ENCODE peak calls at places on chromosomes 4 and X, in four cellular contexts. One of them, this sample, is unnamed.
A peak's percentile ranks its signal among the peaks of the same experiment; 100 is the strongest.

GRCh38 chr4:163554870-163555465 is 60.5 kb downstream of the TMA16 start:
- DNase-seq in neural crest cell: no peak
- DNase-seq in H9: no peak
- DNase-seq in activated B cell treated with CpG ODN at 0.5 μM for 24 hours: no peak
- DNase-seq in this sample: no peak

GRCh38 chr4:160947653-160948052 is 1216.1 kb downstream of the FSTL5 start:
- DNase-seq in neural crest cell: no peak
- DNase-seq in H9: no peak
- DNase-seq in activated B cell treated with CpG ODN at 0.5 μM for 24 hours: no peak
- DNase-seq in this sample: no peak

GRCh38 chr4:78520808-78521226 is 30.8 kb upstream of the ANXA3 start:
- DNase-seq in neural crest cell: no peak
- DNase-seq in H9: no peak
- DNase-seq in activated B cell treated with CpG ODN at 0.5 μM for 24 hours: no peak
- DNase-seq in this sample: no peak

GRCh38 chrX:107968623-107969022 is 13.5 kb downstream of the TEX13B start:
- DNase-seq in neural crest cell: no peak
- DNase-seq in H9: no peak
- DNase-seq in activated B cell treated with CpG ODN at 0.5 μM for 24 hours: no peak
- DNase-seq in this sample: no peak

GRCh38 chr4:24912252-24913098 is at the start of gene CCDC149:
- DNase-seq in neural crest cell: peak; percentile 58
- DNase-seq in H9: peak; percentile 86
- DNase-seq in activated B cell treated with CpG ODN at 0.5 μM for 24 hours: no peak
- DNase-seq in this sample: peak; percentile 76

GRCh38 chr4:109611045-109611616 is 51.1 kb downstream of the MCUB start:
- DNase-seq in neural crest cell: no peak
- DNase-seq in H9: no peak
- DNase-seq in activated B cell treated with CpG ODN at 0.5 μM for 24 hours: no peak
- DNase-seq in this sample: no peak

GRCh38 chr4:165326831-165327210 is 648 bp upstream of the MSMO1 start:
- DNase-seq in neural crest cell: no peak
- DNase-seq in H9: peak; percentile 73
- DNase-seq in activated B cell treated with CpG ODN at 0.5 μM for 24 hours: no peak
- DNase-seq in this sample: no peak

GRCh38 chrX:13598877-13599276 is 29.5 kb downstream of the EGFL6 start:
- DNase-seq in neural crest cell: no peak
- DNase-seq in H9: no peak
- DNase-seq in activated B cell treated with CpG ODN at 0.5 μM for 24 hours: no peak
- DNase-seq in this sample: no peak

GRCh38 chr4:150302553-150302952 is 224.3 kb downstream of the DCLK2 start:
- DNase-seq in neural crest cell: no peak
- DNase-seq in H9: no peak
- DNase-seq in activated B cell treated with CpG ODN at 0.5 μM for 24 hours: no peak
- DNase-seq in this sample: no peak

GRCh38 chrX:20329435-20329834 is 62.7 kb upstream of the RPS6KA3 start:
- DNase-seq in neural crest cell: no peak
- DNase-seq in H9: no peak
- DNase-seq in activated B cell treated with CpG ODN at 0.5 μM for 24 hours: no peak
- DNase-seq in this sample: no peak

GRCh38 chr4:118999919-119000318 is 111.3 kb downstream of the SYNPO2 start:
- DNase-seq in neural crest cell: no peak
- DNase-seq in H9: no peak
- DNase-seq in activated B cell treated with CpG ODN at 0.5 μM for 24 hours: no peak
- DNase-seq in this sample: no peak

GRCh38 chr4:85565761-85566480 is 91.0 kb downstream of the ARHGAP24 start:
- DNase-seq in neural crest cell: no peak
- DNase-seq in H9: no peak
- DNase-seq in activated B cell treated with CpG ODN at 0.5 μM for 24 hours: no peak
- DNase-seq in this sample: no peak

GRCh38 chr4:112751447-112751846 is 114.5 kb downstream of the LARP7 start:
- DNase-seq in neural crest cell: no peak
- DNase-seq in H9: peak; percentile 56
- DNase-seq in activated B cell treated with CpG ODN at 0.5 μM for 24 hours: no peak
- DNase-seq in this sample: no peak

GRCh38 chr4:126242679-126243390 is 928.1 kb downstream of the FAT4 start:
- DNase-seq in neural crest cell: peak; percentile 47
- DNase-seq in H9: no peak
- DNase-seq in activated B cell treated with CpG ODN at 0.5 μM for 24 hours: no peak
- DNase-seq in this sample: no peak

GRCh38 chr4:108029321-108029720 is 39.6 kb downstream of the HADH start:
- DNase-seq in neural crest cell: no peak
- DNase-seq in H9: no peak
- DNase-seq in activated B cell treated with CpG ODN at 0.5 μM for 24 hours: no peak
- DNase-seq in this sample: no peak

GRCh38 chr4:64539234-64539849 is 130.1 kb upstream of the TECRL start:
- DNase-seq in neural crest cell: peak; percentile 50
- DNase-seq in H9: peak; percentile 43
- DNase-seq in activated B cell treated with CpG ODN at 0.5 μM for 24 hours: no peak
- DNase-seq in this sample: peak; percentile 47

GRCh38 chrX:34848281-34848680 is 94.3 kb upstream of the FAM47B start:
- DNase-seq in neural crest cell: no peak
- DNase-seq in H9: no peak
- DNase-seq in activated B cell treated with CpG ODN at 0.5 μM for 24 hours: no peak
- DNase-seq in this sample: no peak

GRCh38 chr4:188941524-188942109 is 802.4 kb downstream of the TRIML1 start:
- DNase-seq in neural crest cell: no peak
- DNase-seq in H9: no peak
- DNase-seq in activated B cell treated with CpG ODN at 0.5 μM for 24 hours: no peak
- DNase-seq in this sample: no peak

GRCh38 chr4:111678466-111678865 is 466.8 kb upstream of the FAM241A start:
- DNase-seq in neural crest cell: no peak
- DNase-seq in H9: no peak
- DNase-seq in activated B cell treated with CpG ODN at 0.5 μM for 24 hours: no peak
- DNase-seq in this sample: no peak

GRCh38 chr4:41633321-41633720 is 95.4 kb downstream of the LIMCH1 start:
- DNase-seq in neural crest cell: no peak
- DNase-seq in H9: no peak
- DNase-seq in activated B cell treated with CpG ODN at 0.5 μM for 24 hours: no peak
- DNase-seq in this sample: no peak

GRCh38 chrX:19958530-19959486 is 32.1 kb downstream of the BCLAF3 start:
- DNase-seq in neural crest cell: no peak
- DNase-seq in H9: no peak
- DNase-seq in activated B cell treated with CpG ODN at 0.5 μM for 24 hours: no peak
- DNase-seq in this sample: no peak

GRCh38 chr4:173231916-173232315 is 63.3 kb downstream of the GALNT7 start:
- DNase-seq in neural crest cell: no peak
- DNase-seq in H9: no peak
- DNase-seq in activated B cell treated with CpG ODN at 0.5 μM for 24 hours: no peak
- DNase-seq in this sample: no peak

GRCh38 chr4:82192153-82192552 is 181.6 kb downstream of the HNRNPD start:
- DNase-seq in neural crest cell: no peak
- DNase-seq in H9: no peak
- DNase-seq in activated B cell treated with CpG ODN at 0.5 μM for 24 hours: no peak
- DNase-seq in this sample: no peak

GRCh38 chrX:110851780-110852179 is 56.2 kb upstream of the CHRDL1 start:
- DNase-seq in neural crest cell: no peak
- DNase-seq in H9: no peak
- DNase-seq in activated B cell treated with CpG ODN at 0.5 μM for 24 hours: no peak
- DNase-seq in this sample: no peak

GRCh38 chr4:53840643-53841042 is 223.8 kb downstream of the CHIC2 start:
- DNase-seq in neural crest cell: no peak
- DNase-seq in H9: no peak
- DNase-seq in activated B cell treated with CpG ODN at 0.5 μM for 24 hours: no peak
- DNase-seq in this sample: no peak

GRCh38 chr4:47122592-47123291 is 91.4 kb downstream of the GABRB1 start:
- DNase-seq in neural crest cell: peak; percentile 65
- DNase-seq in H9: peak; percentile 77
- DNase-seq in activated B cell treated with CpG ODN at 0.5 μM for 24 hours: no peak
- DNase-seq in this sample: peak; percentile 43

GRCh38 chrX:103565752-103566151 is 19.6 kb upstream of the TCEAL4 start:
- DNase-seq in neural crest cell: no peak
- DNase-seq in H9: no peak
- DNase-seq in activated B cell treated with CpG ODN at 0.5 μM for 24 hours: no peak
- DNase-seq in this sample: no peak

GRCh38 chr4:3676907-3677495 is 89.2 kb upstream of the ADRA2C start:
- DNase-seq in neural crest cell: no peak
- DNase-seq in H9: no peak
- DNase-seq in activated B cell treated with CpG ODN at 0.5 μM for 24 hours: no peak
- DNase-seq in this sample: no peak

GRCh38 chrX:120281761-120282160 is 29.5 kb downstream of the TMEM255A start:
- DNase-seq in neural crest cell: no peak
- DNase-seq in H9: no peak
- DNase-seq in activated B cell treated with CpG ODN at 0.5 μM for 24 hours: no peak
- DNase-seq in this sample: no peak

GRCh38 chr4:182593864-182594263 is 323.3 kb downstream of the DCTD start:
- DNase-seq in neural crest cell: no peak
- DNase-seq in H9: no peak
- DNase-seq in activated B cell treated with CpG ODN at 0.5 μM for 24 hours: no peak
- DNase-seq in this sample: no peak

GRCh38 chr4:26912810-26913209 is 52.2 kb downstream of the STIM2 start:
- DNase-seq in neural crest cell: no peak
- DNase-seq in H9: no peak
- DNase-seq in activated B cell treated with CpG ODN at 0.5 μM for 24 hours: no peak
- DNase-seq in this sample: no peak

GRCh38 chrX:121641560-121641959 is 594.1 kb downstream of the GLUD2 start:
- DNase-seq in neural crest cell: no peak
- DNase-seq in H9: no peak
- DNase-seq in activated B cell treated with CpG ODN at 0.5 μM for 24 hours: no peak
- DNase-seq in this sample: no peak

GRCh38 chr4:99685234-99685633 is 27.6 kb upstream of the C4orf54 start:
- DNase-seq in neural crest cell: no peak
- DNase-seq in H9: no peak
- DNase-seq in activated B cell treated with CpG ODN at 0.5 μM for 24 hours: no peak
- DNase-seq in this sample: no peak

GRCh38 chrX:93538575-93538974 is 134.8 kb downstream of the NAP1L3 start:
- DNase-seq in neural crest cell: no peak
- DNase-seq in H9: no peak
- DNase-seq in activated B cell treated with CpG ODN at 0.5 μM for 24 hours: no peak
- DNase-seq in this sample: no peak
- TF ChIP-seq CTCF in neural crest cell: peak; percentile 85
- TF ChIP-seq CTCF in H9: peak; percentile 83
- TF ChIP-seq CTCF in activated B cell treated with CpG ODN at 0.5 μM for 24 hours: no peak
- TF ChIP-seq CTCF in this sample: peak; percentile 79

GRCh38 chr4:93710101-93710846 is 118.3 kb upstream of the ATOH1 start:
- DNase-seq in neural crest cell: no peak
- DNase-seq in H9: peak; percentile 56
- DNase-seq in activated B cell treated with CpG ODN at 0.5 μM for 24 hours: no peak
- DNase-seq in this sample: no peak
- TF ChIP-seq CTCF in neural crest cell: peak; percentile 54
- TF ChIP-seq CTCF in H9: peak; percentile 82
- TF ChIP-seq CTCF in activated B cell treated with CpG ODN at 0.5 μM for 24 hours: no peak
- TF ChIP-seq CTCF in this sample: peak; percentile 57

GRCh38 chr4:122224348-122224747 is 72.2 kb downstream of the BLTP1 start:
- DNase-seq in neural crest cell: peak; percentile 11
- DNase-seq in H9: peak; percentile 28
- DNase-seq in activated B cell treated with CpG ODN at 0.5 μM for 24 hours: no peak
- DNase-seq in this sample: no peak
- TF ChIP-seq CTCF in neural crest cell: peak; percentile 28
- TF ChIP-seq CTCF in H9: no peak
- TF ChIP-seq CTCF in activated B cell treated with CpG ODN at 0.5 μM for 24 hours: no peak
- TF ChIP-seq CTCF in this sample: peak; percentile 40

GRCh38 chrX:112874140-112874539 is 33.5 kb upstream of the AMOT start:
- DNase-seq in neural crest cell: no peak
- DNase-seq in H9: no peak
- DNase-seq in activated B cell treated with CpG ODN at 0.5 μM for 24 hours: no peak
- DNase-seq in this sample: no peak
- TF ChIP-seq CTCF in neural crest cell: peak; percentile 53
- TF ChIP-seq CTCF in H9: peak; percentile 32
- TF ChIP-seq CTCF in activated B cell treated with CpG ODN at 0.5 μM for 24 hours: no peak
- TF ChIP-seq CTCF in this sample: peak; percentile 34

DNA sequence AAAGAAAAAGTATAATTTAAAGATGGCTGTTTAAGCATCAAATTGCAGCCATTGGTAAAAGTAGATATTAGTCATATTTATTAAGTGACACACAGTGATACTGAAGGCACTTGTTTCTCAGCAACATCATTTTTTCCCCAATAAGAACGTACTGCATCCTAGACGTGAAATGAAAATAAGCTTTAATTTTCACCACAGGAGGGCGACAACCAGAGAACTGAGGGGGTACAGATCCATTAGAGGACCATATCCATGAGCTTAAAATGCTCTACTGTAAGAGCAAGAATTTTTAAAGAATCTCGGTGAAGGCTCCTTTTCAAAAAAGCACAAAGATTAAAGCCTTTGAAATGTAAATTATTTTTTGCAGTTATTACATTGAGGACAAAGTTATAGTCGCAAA is 33.4 kb downstream of the FRG1 start:
- DNase-seq in neural crest cell: no peak
- DNase-seq in H9: no peak
- DNase-seq in activated B cell treated with CpG ODN at 0.5 μM for 24 hours: no peak
- DNase-seq in this sample: no peak
- TF ChIP-seq CTCF in neural crest cell: peak; percentile 21
- TF ChIP-seq CTCF in H9: peak; percentile 14
- TF ChIP-seq CTCF in activated B cell treated with CpG ODN at 0.5 μM for 24 hours: no peak
- TF ChIP-seq CTCF in this sample: no peak

GRCh38 chr4:73127839-73128448 is 58.4 kb upstream of the COX18 start:
- DNase-seq in neural crest cell: no peak
- DNase-seq in H9: no peak
- DNase-seq in activated B cell treated with CpG ODN at 0.5 μM for 24 hours: no peak
- DNase-seq in this sample: no peak
- TF ChIP-seq CTCF in neural crest cell: peak; percentile 54
- TF ChIP-seq CTCF in H9: peak; percentile 56
- TF ChIP-seq CTCF in activated B cell treated with CpG ODN at 0.5 μM for 24 hours: no peak
- TF ChIP-seq CTCF in this sample: peak; percentile 22

GRCh38 chrX:17632942-17633341 is 104.4 kb upstream of the SCML1 start:
- DNase-seq in neural crest cell: no peak
- DNase-seq in H9: no peak
- DNase-seq in activated B cell treated with CpG ODN at 0.5 μM for 24 hours: no peak
- DNase-seq in this sample: no peak
- TF ChIP-seq CTCF in neural crest cell: no peak
- TF ChIP-seq CTCF in H9: no peak
- TF ChIP-seq CTCF in activated B cell treated with CpG ODN at 0.5 μM for 24 hours: no peak
- TF ChIP-seq CTCF in this sample: no peak

GRCh38 chr4:122576261-122577188 is 44.3 kb downstream of the IL21 start:
- DNase-seq in neural crest cell: peak; percentile 10
- DNase-seq in H9: no peak
- DNase-seq in activated B cell treated with CpG ODN at 0.5 μM for 24 hours: no peak
- DNase-seq in this sample: no peak
- TF ChIP-seq CTCF in neural crest cell: peak; percentile 72
- TF ChIP-seq CTCF in H9: peak; percentile 81
- TF ChIP-seq CTCF in activated B cell treated with CpG ODN at 0.5 μM for 24 hours: no peak
- TF ChIP-seq CTCF in this sample: peak; percentile 65